ENCODE peak calls at places on chromosome 7, in six cellular contexts. Y is Calu3; D is left lung; X is caudate nucleus; Z is activated CD8-positive, alpha-beta T cell treated with anti-CD3 and anti-CD28 coated beads for 36 hours; V is breast epithelium. C is an unnamed sample.

GRCh38 chr7:132580717-132581285 is 4.5 kb upstream of the PLXNA4 start:
- DNase-seq in D (no peak), X (peak), Z (peak), Y (peak), V (peak), C (peak)

GRCh38 chr7:127287133-127287532 is 34.4 kb upstream of the GRM8 start:
- DNase-seq in Y (no peak), X (no peak), V (no peak), Z (no peak), D (no peak), C (no peak)

GRCh38 chr7:71705217-71705616 is 573.3 kb downstream of the GALNT17 start:
- DNase-seq in D (no peak), V (no peak), Y (no peak), X (no peak), Z (no peak), C (no peak)

GRCh38 chr7:3244241-3244814 is 56.7 kb upstream of the SDK1 start:
- DNase-seq in V (no peak), Y (peak), Z (no peak), X (no peak), D (no peak), C (no peak)

GRCh38 chr7:77205706-77206105 is 6.1 kb upstream of the FGL2 start:
- DNase-seq in X (no peak), V (no peak), Y (no peak), Z (no peak), D (no peak), C (no peak)

GRCh38 chr7:68892211-68892610 is 706.1 kb upstream of the AUTS2 start:
- DNase-seq in Y (no peak), Z (no peak), X (no peak), V (no peak), D (no peak), C (no peak)

GRCh38 chr7:105853931-105854419 is 22.4 kb downstream of the ATXN7L1 start:
- DNase-seq in V (no peak), D (no peak), Z (no peak), Y (no peak), X (no peak), C (no peak)

GRCh38 chr7:514651-515598 is 4.7 kb downstream of the PDGFA start:
- DNase-seq in D (no peak), Y (no peak), V (no peak), Z (peak), X (no peak), C (no peak)

GRCh38 chr7:107591410-107591809 is 11.4 kb downstream of the BCAP29 start:
- DNase-seq in V (no peak), Y (no peak), X (no peak), D (no peak), Z (no peak), C (no peak)

C was measured in GM10248.